ENCODE peak calls at places on chromosomes 11 and 22, in ten cellular contexts. U is stimulated activated CD8-positive, alpha-beta memory T cell treated with anti-CD3 and anti-CD28 coated beads, Interleukin-4, amount 100 ng/mL, for 1 hour; N is NCI-H146; I is omental fat pad; V is NCI-H524; B is foreskin melanocyte; X is HT-29; H is stimulated activated CD4-positive, alpha-beta T cell treated with anti-CD3 and anti-CD28 coated beads, Interleukin-15, amount 100 ng/mL, for 48 hours; G is activated gamma-delta T cell treated with Interleukin-2 at 50 U/mL for 16 hours; E is ecto neural progenitor cell. F is an unnamed sample.

GRCh38 chr11:71451596-71452353 is 1.2 kb upstream of the NADSYN1 start:
- DNase-seq in U (no peak), N (no peak), I (no peak), V (no peak), B (no peak), X (peak; percentile 50), H (no peak), G (no peak), E (no peak), F (peak; percentile 60)

GRCh38 chr11:36509694-36510566 is at the start of gene TRAF6:
- DNase-seq in U (peak; percentile 83), N (peak; percentile 82), I (peak; percentile 78), V (peak; percentile 61), B (peak; percentile 84), X (peak; percentile 95), H (peak; percentile 86), G (peak; percentile 90), E (peak; percentile 94), F (peak; percentile 85)

GRCh38 chr11:123084454-123084853 is 22.5 kb upstream of the HSPA8 start:
- DNase-seq in U (no peak), N (no peak), I (no peak), V (no peak), B (no peak), X (no peak), H (no peak), G (no peak), E (no peak), F (no peak)

GRCh38 chr22:41387341-41387740 is 5.6 kb downstream of the TEF start:
- DNase-seq in U (no peak), N (no peak), I (no peak), V (no peak), B (no peak), X (no peak), H (no peak), G (no peak), E (no peak), F (no peak)

GRCh38 chr22:49658902-49659280 is 168.8 kb downstream of the BRD1 start:
- DNase-seq in U (no peak), N (no peak), I (no peak), V (no peak), B (no peak), X (no peak), H (no peak), G (no peak), E (no peak), F (peak; percentile 48)

GRCh38 chr11:57219021-57219627 is 17.9 kb downstream of the APLNR start:
- DNase-seq in U (no peak), N (no peak), I (no peak), V (no peak), B (no peak), X (no peak), H (no peak), G (no peak), E (no peak), F (no peak)

GRCh38 chr11:13939952-13940610 is 22.4 kb upstream of the SPON1 start:
- DNase-seq in U (no peak), N (no peak), I (no peak), V (no peak), B (no peak), X (no peak), H (no peak), G (no peak), E (no peak), F (no peak)

GRCh38 chr11:15927196-15927865 is 429.0 kb downstream of the SOX6 start:
- DNase-seq in U (no peak), N (no peak), I (no peak), V (no peak), B (no peak), X (no peak), H (no peak), G (no peak), E (peak; percentile 22), F (no peak)

GRCh38 chr11:18366286-18366685 is 28.1 kb upstream of the LDHA start:
- DNase-seq in U (no peak), N (no peak), I (no peak), V (no peak), B (no peak), X (no peak), H (no peak), G (no peak), E (no peak), F (no peak)

GRCh38 chr11:32225491-32226285 is 134.8 kb downstream of the RCN1 start:
- DNase-seq in U (no peak), N (peak; percentile 27), I (no peak), V (peak; percentile 95), B (no peak), X (no peak), H (no peak), G (no peak), E (no peak), F (peak; percentile 95)

GRCh38 chr11:2759228-2760195 is 59.7 kb upstream of the KCNQ1OT1 start:
- DNase-seq in U (no peak), N (no peak), I (peak; percentile 3), V (no peak), B (no peak), X (no peak), H (no peak), G (no peak), E (peak; percentile 38), F (no peak)

GRCh38 chr11:59141191-59141590 is 1.5 kb upstream of the FAM111A start:
- DNase-seq in U (no peak), N (no peak), I (no peak), V (no peak), B (peak; percentile 56), X (no peak), H (no peak), G (no peak), E (no peak), F (no peak)

GRCh38 chr11:66082936-66083698 is 13.0 kb downstream of the PACS1 start:
- DNase-seq in U (no peak), N (peak; percentile 66), I (no peak), V (peak; percentile 81), B (no peak), X (peak; percentile 75), H (no peak), G (no peak), E (no peak), F (peak; percentile 91)